ENCODE peak calls at places on chromosome 20, in four cellular contexts. R, Y, Q and L are unnamed samples.

GRCh38 chr20:14562976-14563375 is 225.6 kb upstream of the FLRT3 start:
- DNase-seq in R (no peak), Y (no peak), Q (no peak), L (no peak)

GRCh38 chr20:58647162-58647813 is 3.8 kb upstream of the STX16 start:
- DNase-seq in R (no peak), Y (no peak), Q (no peak), L (no peak)

GRCh38 chr20:50447102-50447804 is 62.9 kb upstream of the PTPN1 start:
- DNase-seq in R (no peak), Y (no peak), Q (no peak), L (no peak)

GRCh38 chr20:31720486-31721407 is 1.9 kb downstream of the BCL2L1 start:
- DNase-seq in R (peak), Y (no peak), Q (no peak), L (no peak)

GRCh38 chr20:62231292-62231691 is 7.0 kb upstream of the OSBPL2 start:
- DNase-seq in R (no peak), Y (no peak), Q (no peak), L (no peak)

GRCh38 chr20:45318386-45318939 is 10.4 kb upstream of the MATN4 start:
- DNase-seq in R (no peak), Y (no peak), Q (no peak), L (no peak)

GRCh38 chr20:49823152-49823847 is 10.7 kb downstream of the SLC9A8 start:
- DNase-seq in R (no peak), Y (no peak), Q (no peak), L (no peak)

GRCh38 chr20:60074276-60074675 is 116.1 kb downstream of the CDH26 start:
- DNase-seq in R (no peak), Y (no peak), Q (no peak), L (no peak)